ENCODE peak calls at places on chromosomes 11 and 22, in four cellular contexts. Y is H1, J is H9, G is mesendoderm. H is an unnamed sample.

GRCh38 chr22:27474711-27475547 is 326.6 kb downstream of the MN1 start:
- DNase-seq in J (peak; percentile 95), G (peak; percentile 99), Y (peak; percentile 62), H (peak; percentile 94)

GRCh38 chr11:119589011-119589410 is 140.0 kb downstream of the NECTIN1 start:
- DNase-seq in Y (no peak), J (no peak), G (no peak), H (no peak)

GRCh38 chr11:74195828-74196227 is 24.7 kb downstream of the PPME1 start:
- DNase-seq in Y (no peak), J (no peak), G (no peak), H (peak; percentile 26)

GRCh38 chr11:64314146-64314804 is 3.1 kb downstream of the TRMT112 start:
- DNase-seq in J (no peak), Y (no peak), G (no peak), H (no peak)

GRCh38 chr11:87597696-87598095 is 560.0 kb downstream of the TMEM135 start:
- DNase-seq in G (peak; percentile 32), J (no peak), Y (no peak), H (no peak)

GRCh38 chr11:66619080-66619554 is 2.7 kb downstream of the RBM14 start:
- DNase-seq in Y (no peak), G (peak; percentile 45), J (no peak), H (peak; percentile 57)

GRCh38 chr11:83092488-83093384 is 21.0 kb upstream of the RAB30 start:
- DNase-seq in J (no peak), Y (no peak), G (no peak), H (peak; percentile 24)

GRCh38 chr11:95794086-95794485 is 3.8 kb downstream of the CEP57 start:
- DNase-seq in G (no peak), J (no peak), Y (no peak), H (peak; percentile 26)

GRCh38 chr11:111472228-111472627 is 40.0 kb downstream of the BTG4 start:
- DNase-seq in J (no peak), Y (no peak), G (no peak), H (no peak)

GRCh38 chr22:47806894-47807293 is 1044.4 kb downstream of the TBC1D22A start:
- DNase-seq in J (no peak), G (no peak), Y (no peak), H (no peak)

GRCh38 chr11:2541881-2542361 is 97.1 kb downstream of the KCNQ1 start:
- DNase-seq in J (no peak), Y (no peak), G (no peak), H (no peak)

GRCh38 chr11:83156996-83157754 is at the start of gene PCF11:
- DNase-seq in Y (peak; percentile 88), J (no peak), G (no peak), H (no peak)

GRCh38 chr11:103395612-103396011 is 286.4 kb downstream of the DYNC2H1 start:
- DNase-seq in Y (no peak), G (peak; percentile 78), J (no peak), H (peak; percentile 69)

GRCh38 chr11:72379384-72380131 is 54.8 kb downstream of the CLPB start:
- DNase-seq in J (no peak), G (no peak), Y (no peak), H (no peak)

GRCh38 chr11:128544625-128545024 is 42.7 kb downstream of the ETS1 start:
- DNase-seq in G (no peak), Y (no peak), J (no peak), H (peak; percentile 77)

GRCh38 chr11:116192509-116193206 is 580.1 kb downstream of the BUD13 start:
- DNase-seq in Y (no peak), J (no peak), G (peak; percentile 60), H (no peak)

GRCh38 chr11:130546438-130546837 is 98.0 kb downstream of the ADAMTS15 start:
- DNase-seq in G (no peak), Y (no peak), J (no peak), H (no peak)

GRCh38 chr11:121367434-121367833 is 74.9 kb downstream of the SC5D start:
- DNase-seq in J (no peak), G (no peak), Y (no peak), H (peak; percentile 4)

GRCh38 chr22:45878051-45878764 is 98.8 kb downstream of the WNT7B start:
- DNase-seq in J (peak; percentile 32), G (peak; percentile 38), Y (peak; percentile 68), H (no peak)

DNA sequence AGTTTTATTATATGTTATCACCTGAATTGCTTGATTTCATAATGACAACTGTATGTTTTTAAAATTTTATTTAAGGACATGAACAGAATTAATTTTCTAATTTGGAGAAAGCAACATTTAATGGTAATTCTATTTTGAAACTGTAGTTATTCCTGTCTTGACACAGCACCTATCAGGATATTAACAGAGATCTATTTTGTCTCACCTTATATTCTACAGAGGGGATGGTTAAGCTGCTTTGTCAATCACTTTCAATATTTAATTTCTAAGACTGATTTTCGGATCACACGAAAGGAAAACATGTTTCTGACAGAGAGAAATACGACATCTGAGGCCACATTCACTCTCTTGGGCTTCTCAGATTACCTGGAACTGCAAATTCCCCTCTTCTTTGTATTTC is at the start of gene OR5D16:
- DNase-seq in J (no peak), G (no peak), Y (no peak), H (no peak)
- H3K56ac ChIP-seq in J (no peak within 1 kb of the TSS), G (no peak within 1 kb of the TSS), Y (no peak within 1 kb of the TSS), H (no peak within 1 kb of the TSS)

GRCh38 chr22:25765016-25765367 is 23.0 kb downstream of the MYO18B start:
- DNase-seq in G (no peak), Y (no peak), J (no peak), H (no peak)

GRCh38 chr22:25762147-25762546 is 20.2 kb downstream of the MYO18B start:
- DNase-seq in G (peak; percentile 61), Y (no peak), J (no peak), H (no peak)

GRCh38 chr22:25764270-25765015 is 22.5 kb downstream of the MYO18B start:
- DNase-seq in Y (peak; percentile 75), J (peak; percentile 70), G (peak; percentile 72), H (no peak)

GRCh38 chr22:25760848-25761595 is 19.0 kb downstream of the MYO18B start:
- DNase-seq in Y (no peak), G (no peak), J (no peak), H (no peak)

DNA sequence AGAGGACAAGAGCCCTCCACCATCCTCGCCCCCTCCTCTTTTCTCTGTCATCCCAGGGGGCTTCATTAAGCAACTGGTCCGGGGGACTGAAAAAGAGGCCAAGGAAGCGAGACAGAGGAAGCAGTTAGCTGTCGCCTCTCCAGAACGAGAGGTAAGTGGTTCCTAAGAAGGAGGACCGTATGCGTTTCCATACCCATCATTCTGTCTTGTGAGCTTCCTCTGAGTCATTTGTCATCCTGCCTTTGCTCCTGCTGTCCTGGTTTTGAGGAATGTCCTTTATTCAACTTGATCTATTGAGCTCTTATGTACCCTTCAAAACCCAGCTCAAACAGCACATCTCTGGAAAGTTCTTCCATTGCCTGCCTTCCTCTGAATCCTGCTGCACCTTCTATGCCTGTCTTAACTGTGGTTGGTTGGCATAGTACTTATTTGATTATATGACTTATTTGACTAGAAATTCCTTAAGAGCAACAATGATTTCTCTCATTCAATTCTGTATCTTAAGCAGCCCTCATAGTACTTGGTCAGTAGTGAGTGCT is 21.3 kb downstream of the MYO18B start:
- DNase-seq in Y (no peak), J (no peak), G (no peak), H (no peak)
- H3K56ac ChIP-seq in Y (no peak overlapping the region), J (no peak overlapping the region), G (no peak overlapping the region), H (no peak overlapping the region)

GRCh38 chr22:21942407-21942895 is 10.2 kb downstream of the PPM1F start:
- DNase-seq in Y (no peak), G (no peak), J (no peak), H (peak; percentile 88)
- H3K56ac ChIP-seq in Y (no peak overlapping the region), G (no peak overlapping the region), J (no peak overlapping the region), H (peak overlapping the region; percentile 95)

DNA sequence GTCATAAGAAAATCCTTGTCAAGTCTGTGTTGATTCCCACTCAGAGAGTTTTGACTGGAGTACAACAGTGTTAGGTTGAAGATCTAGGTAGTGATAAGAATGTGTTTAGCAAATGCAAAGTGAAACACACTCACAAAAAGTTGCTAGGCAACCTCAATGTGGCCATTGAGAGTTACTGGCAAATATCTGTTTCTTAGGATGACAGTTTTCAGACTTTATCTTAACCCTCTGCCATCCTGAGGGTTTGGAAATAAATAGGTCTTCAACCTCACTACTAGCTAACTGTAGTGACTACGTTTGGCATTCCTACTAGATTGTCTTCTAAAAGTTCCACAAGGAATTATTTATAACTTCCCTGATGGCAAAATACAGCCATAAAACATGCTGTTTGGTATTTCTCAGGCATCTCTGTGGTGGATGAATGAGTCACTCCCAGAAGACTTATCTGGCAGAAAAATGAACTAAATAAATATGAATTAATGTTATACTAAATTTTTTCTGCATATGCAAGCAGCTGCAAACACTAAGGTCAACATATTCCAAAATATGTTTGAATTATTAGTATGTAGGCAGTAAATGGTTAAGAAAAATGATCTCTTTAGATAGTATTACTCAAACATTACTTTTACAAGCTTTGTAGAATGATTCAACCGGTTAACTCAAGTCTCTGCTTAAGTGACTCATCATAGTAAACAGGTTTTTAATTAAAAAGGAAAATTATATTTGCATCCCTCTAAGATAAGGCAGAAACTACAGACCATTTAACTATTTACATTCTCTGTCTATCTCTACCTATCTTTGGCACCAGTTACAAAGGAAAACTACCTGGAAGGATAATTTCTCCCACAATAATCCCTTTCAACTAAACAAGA is 17.1 kb upstream of the SYTL2 start:
- DNase-seq in J (no peak), Y (no peak), G (peak; percentile 75), H (peak; percentile 91)
- H3K56ac ChIP-seq in J (no peak overlapping the region), Y (no peak overlapping the region), G (no peak overlapping the region), H (peak overlapping the region; percentile 46)

GRCh38 chr11:36139767-36140166 is 149.5 kb downstream of the COMMD9 start:
- DNase-seq in Y (no peak), G (no peak), J (no peak), H (peak; percentile 49)
- H3K56ac ChIP-seq in Y (no peak overlapping the region), G (no peak overlapping the region), J (no peak overlapping the region), H (no peak overlapping the region)

H was measured in IMR-90.